ENCODE peak calls at places on chromosome 11, in seven cellular contexts. One of them, this sample, is unnamed.

GRCh38 chr11:134228625-134229024 is 4.2 kb downstream of the VPS26B start:
- DNase-seq in AG09309: peak; percentile 58
- DNase-seq in mucosa of descending colon: no peak
- DNase-seq in CD8-positive, alpha-beta memory T cell: peak; percentile 48
- DNase-seq in GM12865: peak; percentile 90
- DNase-seq in skeletal muscle cell: peak; percentile 10
- DNase-seq in left ventricle myocardium inferior: no peak
- DNase-seq in this sample: no peak

GRCh38 chr11:86588566-86589090 is 83.8 kb downstream of the ME3 start:
- DNase-seq in AG09309: no peak
- DNase-seq in mucosa of descending colon: no peak
- DNase-seq in CD8-positive, alpha-beta memory T cell: no peak
- DNase-seq in GM12865: no peak
- DNase-seq in skeletal muscle cell: no peak
- DNase-seq in left ventricle myocardium inferior: no peak
- DNase-seq in this sample: no peak

GRCh38 chr11:106695506-106695905 is 322.8 kb downstream of the GUCY1A2 start:
- DNase-seq in AG09309: peak; percentile 39
- DNase-seq in mucosa of descending colon: no peak
- DNase-seq in CD8-positive, alpha-beta memory T cell: no peak
- DNase-seq in GM12865: no peak
- DNase-seq in skeletal muscle cell: peak; percentile 50
- DNase-seq in left ventricle myocardium inferior: no peak
- DNase-seq in this sample: no peak

GRCh38 chr11:45001466-45002165 is 50.9 kb upstream of the TP53I11 start:
- DNase-seq in AG09309: no peak
- DNase-seq in mucosa of descending colon: no peak
- DNase-seq in CD8-positive, alpha-beta memory T cell: no peak
- DNase-seq in GM12865: no peak
- DNase-seq in skeletal muscle cell: no peak
- DNase-seq in left ventricle myocardium inferior: no peak
- DNase-seq in this sample: no peak

GRCh38 chr11:60971520-60971919 is at the start of gene CD6:
- DNase-seq in AG09309: no peak
- DNase-seq in mucosa of descending colon: no peak
- DNase-seq in CD8-positive, alpha-beta memory T cell: peak; percentile 77
- DNase-seq in GM12865: peak; percentile 35
- DNase-seq in skeletal muscle cell: no peak
- DNase-seq in left ventricle myocardium inferior: no peak
- DNase-seq in this sample: no peak

GRCh38 chr11:21514298-21514697 is 678.6 kb upstream of the ANO5 start:
- DNase-seq in AG09309: no peak
- DNase-seq in mucosa of descending colon: no peak
- DNase-seq in CD8-positive, alpha-beta memory T cell: no peak
- DNase-seq in GM12865: peak; percentile 24
- DNase-seq in skeletal muscle cell: no peak
- DNase-seq in left ventricle myocardium inferior: no peak
- DNase-seq in this sample: no peak

GRCh38 chr11:118437046-118437735 is 899 bp downstream of the KMT2A start:
- DNase-seq in AG09309: no peak
- DNase-seq in mucosa of descending colon: peak; percentile 67
- DNase-seq in CD8-positive, alpha-beta memory T cell: peak; percentile 29
- DNase-seq in GM12865: peak; percentile 38
- DNase-seq in skeletal muscle cell: no peak
- DNase-seq in left ventricle myocardium inferior: peak; percentile 20
- DNase-seq in this sample: peak; percentile 74

GRCh38 chr11:266676-267439 is 11.3 kb upstream of the NLRP6 start:
- DNase-seq in AG09309: no peak
- DNase-seq in mucosa of descending colon: no peak
- DNase-seq in CD8-positive, alpha-beta memory T cell: peak; percentile 51
- DNase-seq in GM12865: no peak
- DNase-seq in skeletal muscle cell: no peak
- DNase-seq in left ventricle myocardium inferior: no peak
- DNase-seq in this sample: no peak

GRCh38 chr11:7515544-7515943 is 1.7 kb downstream of the PPFIBP2 start:
- DNase-seq in AG09309: no peak
- DNase-seq in mucosa of descending colon: no peak
- DNase-seq in CD8-positive, alpha-beta memory T cell: no peak
- DNase-seq in GM12865: no peak
- DNase-seq in skeletal muscle cell: no peak
- DNase-seq in left ventricle myocardium inferior: no peak
- DNase-seq in this sample: no peak

GRCh38 chr11:69818243-69819108 is 740 bp downstream of the FGF3 start:
- DNase-seq in AG09309: no peak
- DNase-seq in mucosa of descending colon: no peak
- DNase-seq in CD8-positive, alpha-beta memory T cell: no peak
- DNase-seq in GM12865: no peak
- DNase-seq in skeletal muscle cell: no peak
- DNase-seq in left ventricle myocardium inferior: no peak
- DNase-seq in this sample: no peak
- H3K4me3 ChIP-seq in AG09309: no peak overlapping the region
- H3K4me3 ChIP-seq in mucosa of descending colon: no peak overlapping the region
- H3K4me3 ChIP-seq in CD8-positive, alpha-beta memory T cell: no peak overlapping the region
- H3K4me3 ChIP-seq in GM12865: no peak overlapping the region
- H3K4me3 ChIP-seq in skeletal muscle cell: no peak overlapping the region
- H3K4me3 ChIP-seq in left ventricle myocardium inferior: peak overlapping the region; percentile 52
- H3K4me3 ChIP-seq in this sample: no peak overlapping the region

DNA sequence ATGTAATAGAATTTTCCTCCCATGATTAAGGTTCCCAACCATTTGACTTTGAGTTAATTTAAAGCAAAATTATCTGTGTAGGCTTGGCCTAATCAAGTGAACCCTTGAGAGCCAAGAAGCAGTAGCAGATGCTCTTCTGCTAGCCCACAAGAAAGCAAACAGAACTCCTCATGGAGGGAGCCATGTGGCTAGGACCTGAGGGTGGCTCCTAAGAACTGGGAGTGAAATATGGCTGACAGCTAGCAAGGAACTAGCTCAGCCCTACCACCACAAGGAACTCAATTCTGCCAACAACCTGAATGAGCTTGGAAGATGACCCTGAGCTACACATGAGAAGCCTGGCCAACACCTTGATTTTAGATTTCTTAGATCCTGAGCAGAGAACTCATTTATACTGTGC is 167.7 kb downstream of the WNT11 start:
- DNase-seq in AG09309: no peak
- DNase-seq in mucosa of descending colon: no peak
- DNase-seq in CD8-positive, alpha-beta memory T cell: no peak
- DNase-seq in GM12865: no peak
- DNase-seq in skeletal muscle cell: no peak
- DNase-seq in left ventricle myocardium inferior: no peak
- DNase-seq in this sample: no peak
- H3K4me3 ChIP-seq in AG09309: no peak overlapping the region
- H3K4me3 ChIP-seq in mucosa of descending colon: no peak overlapping the region
- H3K4me3 ChIP-seq in CD8-positive, alpha-beta memory T cell: no peak overlapping the region
- H3K4me3 ChIP-seq in GM12865: no peak overlapping the region
- H3K4me3 ChIP-seq in skeletal muscle cell: no peak overlapping the region
- H3K4me3 ChIP-seq in left ventricle myocardium inferior: no peak overlapping the region
- H3K4me3 ChIP-seq in this sample: no peak overlapping the region

DNA sequence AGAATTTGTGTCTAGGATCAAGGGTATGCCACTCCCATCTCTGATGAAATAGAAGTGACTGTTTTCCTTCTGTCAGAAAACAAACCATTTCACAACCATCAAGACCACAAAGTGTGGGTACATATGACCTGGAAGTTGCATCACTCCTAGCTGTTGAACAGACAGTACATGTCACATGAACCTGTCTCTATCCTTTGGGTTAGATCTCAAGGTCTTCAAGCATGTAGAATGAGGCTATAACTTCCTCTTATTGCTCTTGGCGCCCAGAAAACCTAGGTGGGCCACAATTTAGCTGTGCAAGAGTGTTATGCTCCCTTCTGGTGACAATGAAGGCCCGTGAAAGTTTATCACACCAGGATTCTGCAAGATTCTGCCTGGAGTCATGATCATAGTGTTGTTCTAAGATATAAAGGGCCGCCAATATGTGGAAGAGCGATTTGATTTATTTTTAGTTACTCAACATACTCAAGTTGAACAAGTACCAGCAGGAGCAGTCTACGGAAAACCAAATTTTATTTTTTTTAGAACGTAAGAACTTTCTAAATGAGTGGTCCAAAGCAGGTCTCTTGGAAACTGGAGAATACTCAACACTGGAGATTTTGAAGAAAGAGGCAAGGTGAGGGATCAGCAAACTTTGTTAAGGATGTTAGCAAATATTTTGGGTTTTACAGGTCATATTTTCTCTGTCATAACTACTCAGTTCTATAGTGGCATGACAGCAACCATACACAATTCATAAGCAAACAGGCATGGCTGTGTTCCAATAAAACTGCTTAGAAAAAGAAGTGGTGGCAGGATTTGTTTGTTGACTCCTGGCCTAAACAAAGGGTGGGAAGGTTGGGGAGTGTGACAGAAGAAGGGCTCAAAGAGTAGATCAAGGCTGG is 101.8 kb downstream of the USP35 start:
- DNase-seq in AG09309: peak; percentile 52
- DNase-seq in mucosa of descending colon: no peak
- DNase-seq in CD8-positive, alpha-beta memory T cell: no peak
- DNase-seq in GM12865: no peak
- DNase-seq in skeletal muscle cell: peak; percentile 90
- DNase-seq in left ventricle myocardium inferior: no peak
- DNase-seq in this sample: no peak
- H3K4me3 ChIP-seq in AG09309: no peak overlapping the region
- H3K4me3 ChIP-seq in mucosa of descending colon: no peak overlapping the region
- H3K4me3 ChIP-seq in CD8-positive, alpha-beta memory T cell: no peak overlapping the region
- H3K4me3 ChIP-seq in GM12865: no peak overlapping the region
- H3K4me3 ChIP-seq in skeletal muscle cell: no peak overlapping the region
- H3K4me3 ChIP-seq in left ventricle myocardium inferior: no peak overlapping the region
- H3K4me3 ChIP-seq in this sample: no peak overlapping the region

DNA sequence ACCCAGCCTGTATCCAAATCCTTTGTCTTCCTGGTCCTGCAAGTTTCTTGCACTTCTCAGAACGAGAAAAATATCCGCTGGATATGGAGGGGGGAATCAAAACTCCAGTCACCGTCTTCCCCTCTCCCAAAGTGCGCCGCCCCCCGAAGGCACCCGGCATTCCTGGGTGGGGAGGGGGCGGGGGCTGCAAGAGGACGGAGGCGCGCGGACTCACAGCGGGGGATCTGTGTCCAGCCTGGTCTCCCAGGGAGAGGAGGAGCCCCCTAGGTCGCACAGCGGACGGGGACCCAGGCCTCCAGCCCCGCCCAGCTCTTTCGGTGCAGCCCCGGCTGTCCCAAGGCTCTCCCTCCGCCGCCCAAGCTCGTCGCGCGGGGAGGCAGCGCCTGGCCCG is 2.1 kb upstream of the WNT11 start:
- DNase-seq in AG09309: no peak
- DNase-seq in mucosa of descending colon: no peak
- DNase-seq in CD8-positive, alpha-beta memory T cell: no peak
- DNase-seq in GM12865: no peak
- DNase-seq in skeletal muscle cell: no peak
- DNase-seq in left ventricle myocardium inferior: no peak
- DNase-seq in this sample: no peak
- H3K4me3 ChIP-seq in AG09309: peak overlapping the region; percentile 43
- H3K4me3 ChIP-seq in mucosa of descending colon: peak overlapping the region; percentile 17
- H3K4me3 ChIP-seq in CD8-positive, alpha-beta memory T cell: peak overlapping the region; percentile 94
- H3K4me3 ChIP-seq in GM12865: peak overlapping the region; percentile 38
- H3K4me3 ChIP-seq in skeletal muscle cell: peak overlapping the region; percentile 47
- H3K4me3 ChIP-seq in left ventricle myocardium inferior: peak overlapping the region; percentile 70
- H3K4me3 ChIP-seq in this sample: no peak overlapping the region

GRCh38 chr11:72780291-72781062 is 13.4 kb downstream of the STARD10 start:
- DNase-seq in AG09309: no peak
- DNase-seq in mucosa of descending colon: peak; percentile 49
- DNase-seq in CD8-positive, alpha-beta memory T cell: no peak
- DNase-seq in GM12865: no peak
- DNase-seq in skeletal muscle cell: no peak
- DNase-seq in left ventricle myocardium inferior: no peak
- DNase-seq in this sample: no peak

GRCh38 chr11:72782081-72782920 is 11.5 kb downstream of the STARD10 start:
- DNase-seq in AG09309: no peak
- DNase-seq in mucosa of descending colon: peak; percentile 79
- DNase-seq in CD8-positive, alpha-beta memory T cell: no peak
- DNase-seq in GM12865: no peak
- DNase-seq in skeletal muscle cell: no peak
- DNase-seq in left ventricle myocardium inferior: no peak
- DNase-seq in this sample: no peak

GRCh38 chr11:72783144-72783910 is 10.5 kb downstream of the STARD10 start:
- DNase-seq in AG09309: no peak
- DNase-seq in mucosa of descending colon: peak; percentile 46
- DNase-seq in CD8-positive, alpha-beta memory T cell: no peak
- DNase-seq in GM12865: no peak
- DNase-seq in skeletal muscle cell: no peak
- DNase-seq in left ventricle myocardium inferior: no peak
- DNase-seq in this sample: no peak

GRCh38 chr11:72781063-72781312 is 12.9 kb downstream of the STARD10 start:
- DNase-seq in AG09309: no peak
- DNase-seq in mucosa of descending colon: no peak
- DNase-seq in CD8-positive, alpha-beta memory T cell: no peak
- DNase-seq in GM12865: no peak
- DNase-seq in skeletal muscle cell: no peak
- DNase-seq in left ventricle myocardium inferior: no peak
- DNase-seq in this sample: no peak

GRCh38 chr11:72781313-72782080 is 12.3 kb downstream of the STARD10 start:
- DNase-seq in AG09309: no peak
- DNase-seq in mucosa of descending colon: peak; percentile 78
- DNase-seq in CD8-positive, alpha-beta memory T cell: peak; percentile 67
- DNase-seq in GM12865: peak; percentile 43
- DNase-seq in skeletal muscle cell: no peak
- DNase-seq in left ventricle myocardium inferior: peak; percentile 45
- DNase-seq in this sample: peak; percentile 56
- H3K4me3 ChIP-seq in AG09309: peak overlapping the region; percentile 45
- H3K4me3 ChIP-seq in mucosa of descending colon: peak overlapping the region; percentile 72
- H3K4me3 ChIP-seq in CD8-positive, alpha-beta memory T cell: peak overlapping the region; percentile 43
- H3K4me3 ChIP-seq in GM12865: peak overlapping the region; percentile 44
- H3K4me3 ChIP-seq in skeletal muscle cell: peak overlapping the region; percentile 50
- H3K4me3 ChIP-seq in left ventricle myocardium inferior: peak overlapping the region; percentile 79
- H3K4me3 ChIP-seq in this sample: peak overlapping the region; percentile 77

GRCh38 chr11:77814848-77815247 is 5.7 kb downstream of the RSF1 start:
- DNase-seq in AG09309: no peak
- DNase-seq in mucosa of descending colon: no peak
- DNase-seq in CD8-positive, alpha-beta memory T cell: no peak
- DNase-seq in GM12865: no peak
- DNase-seq in skeletal muscle cell: no peak
- DNase-seq in left ventricle myocardium inferior: no peak
- DNase-seq in this sample: no peak
- H3K4me3 ChIP-seq in AG09309: no peak overlapping the region
- H3K4me3 ChIP-seq in mucosa of descending colon: no peak overlapping the region
- H3K4me3 ChIP-seq in CD8-positive, alpha-beta memory T cell: no peak overlapping the region
- H3K4me3 ChIP-seq in GM12865: no peak overlapping the region
- H3K4me3 ChIP-seq in skeletal muscle cell: no peak overlapping the region
- H3K4me3 ChIP-seq in left ventricle myocardium inferior: no peak overlapping the region
- H3K4me3 ChIP-seq in this sample: no peak overlapping the region

GRCh38 chr11:16605971-16606783 is 132.3 kb upstream of the C11orf58 start:
- DNase-seq in AG09309: peak; percentile 52
- DNase-seq in mucosa of descending colon: peak; percentile 93
- DNase-seq in CD8-positive, alpha-beta memory T cell: peak; percentile 65
- DNase-seq in GM12865: peak; percentile 84
- DNase-seq in skeletal muscle cell: peak; percentile 67
- DNase-seq in left ventricle myocardium inferior: peak; percentile 93
- DNase-seq in this sample: peak; percentile 88
- H3K4me3 ChIP-seq in AG09309: peak overlapping the region; percentile 53
- H3K4me3 ChIP-seq in mucosa of descending colon: no peak overlapping the region
- H3K4me3 ChIP-seq in CD8-positive, alpha-beta memory T cell: peak overlapping the region; percentile 50
- H3K4me3 ChIP-seq in GM12865: no peak overlapping the region
- H3K4me3 ChIP-seq in skeletal muscle cell: peak overlapping the region; percentile 69
- H3K4me3 ChIP-seq in left ventricle myocardium inferior: peak overlapping the region; percentile 83
- H3K4me3 ChIP-seq in this sample: peak overlapping the region; percentile 60

DNA sequence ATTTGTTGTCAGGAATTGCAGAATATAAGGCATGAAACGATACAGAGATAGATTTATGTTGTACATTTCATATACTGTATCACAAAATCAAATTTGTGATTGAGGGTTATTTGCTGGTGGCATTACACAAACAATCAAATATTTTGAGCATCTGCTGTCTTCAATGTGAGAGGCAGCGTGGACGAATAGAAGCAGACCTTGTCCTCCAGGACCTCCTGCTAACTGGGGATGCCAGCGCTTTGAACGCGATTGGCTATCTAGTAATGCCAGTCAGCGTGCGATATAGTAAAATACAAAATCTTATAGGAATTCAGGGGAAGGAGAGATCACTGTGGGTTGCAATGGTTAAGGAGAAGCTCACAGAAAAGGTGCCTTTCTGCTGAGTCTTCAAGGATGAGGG is 631 bp upstream of the SNX19 start:
- DNase-seq in AG09309: no peak
- DNase-seq in mucosa of descending colon: no peak
- DNase-seq in CD8-positive, alpha-beta memory T cell: no peak
- DNase-seq in GM12865: no peak
- DNase-seq in skeletal muscle cell: no peak
- DNase-seq in left ventricle myocardium inferior: no peak
- DNase-seq in this sample: no peak
- H3K4me3 ChIP-seq in AG09309: peak overlapping the region; percentile 32
- H3K4me3 ChIP-seq in mucosa of descending colon: no peak overlapping the region
- H3K4me3 ChIP-seq in CD8-positive, alpha-beta memory T cell: peak overlapping the region; percentile 71
- H3K4me3 ChIP-seq in GM12865: peak overlapping the region; percentile 43
- H3K4me3 ChIP-seq in skeletal muscle cell: peak overlapping the region; percentile 81
- H3K4me3 ChIP-seq in left ventricle myocardium inferior: peak overlapping the region; percentile 99
- H3K4me3 ChIP-seq in this sample: peak overlapping the region; percentile 93

This sample was measured in adrenal gland.